ENCODE peak calls at places on chromosomes 4 and X, in nine cellular contexts. B is iPS DF 6.9, U is endothelial cell of umbilical vein, L is pancreas, O is fibroblast of lung, F is GM12864, X is testis, H is PC-3, Q is mesendoderm. I is an unnamed sample.

GRCh38 chrX:1336331-1337143 is at the start of gene IL3RA:
- DNase-seq in B (no peak), U (peak), L (no peak), O (no peak), F (no peak), X (peak), H (no peak), Q (no peak), I (no peak)

GRCh38 chr4:10074767-10075105 is 41.9 kb downstream of the WDR1 start:
- DNase-seq in B (no peak), U (peak), L (no peak), O (peak), F (no peak), X (no peak), H (peak), Q (peak), I (peak)

GRCh38 chrX:151396042-151396826 is 772 bp upstream of the VMA21 start:
- DNase-seq in B (no peak), U (no peak), L (no peak), O (peak), F (peak), X (peak), H (peak), Q (no peak), I (peak)

GRCh38 chrX:47518105-47518504 is 35.1 kb upstream of the ZNF41 start:
- DNase-seq in B (no peak), U (no peak), L (no peak), O (no peak), F (no peak), X (no peak), H (peak), Q (peak), I (no peak)

GRCh38 chr4:163343604-163344146 is at the start of gene NPY5R:
- DNase-seq in B (no peak), U (no peak), L (peak), O (no peak), F (no peak), X (peak), H (no peak), Q (peak), I (no peak)

GRCh38 chrX:70166601-70167590 is 10.4 kb upstream of the DGAT2L6 start:
- DNase-seq in B (no peak), U (peak), L (no peak), O (peak), F (no peak), X (no peak), H (peak), Q (peak), I (peak)

GRCh38 chr4:13430834-13431568 is 53.1 kb downstream of the RAB28 start:
- DNase-seq in B (no peak), U (no peak), L (peak), O (no peak), F (no peak), X (no peak), H (peak), Q (peak), I (no peak)

GRCh38 chr4:104494822-104495559 is at the start of gene CXXC4:
- DNase-seq in B (no peak), U (peak), L (peak), O (peak), F (no peak), X (peak), H (no peak), Q (peak), I (peak)

GRCh38 chr4:73608677-73609594 is 11.3 kb downstream of the RASSF6 start:
- DNase-seq in B (no peak), U (peak), L (no peak), O (peak), F (no peak), X (no peak), H (peak), Q (no peak), I (peak)

GRCh38 chr4:17447675-17448298 is 64.1 kb downstream of the QDPR start:
- DNase-seq in B (peak), U (peak), L (no peak), O (peak), F (peak), X (peak), H (peak), Q (peak), I (peak)

GRCh38 chr4:86653237-86653865 is 59.2 kb downstream of the PTPN13 start:
- DNase-seq in B (peak), U (peak), L (no peak), O (no peak), F (no peak), X (no peak), H (peak), Q (peak), I (no peak)

GRCh38 chr4:46450556-46450955 is 60.6 kb upstream of the GABRA2 start:
- DNase-seq in B (no peak), U (no peak), L (no peak), O (no peak), F (no peak), X (no peak), H (no peak), Q (no peak), I (no peak)

GRCh38 chr4:30600246-30600645 is 119.9 kb upstream of the PCDH7 start:
- DNase-seq in B (peak), U (no peak), L (no peak), O (peak), F (no peak), X (no peak), H (peak), Q (peak), I (peak)

GRCh38 chrX:72001906-72002305 is 91.3 kb downstream of the NHSL2 start:
- DNase-seq in B (no peak), U (no peak), L (no peak), O (no peak), F (no peak), X (no peak), H (no peak), Q (no peak), I (no peak)
- H3K4me3 ChIP-seq in B (no peak), U (no peak), L (no peak), O (no peak), F (no peak), X (no peak), H (no peak), Q (no peak), I (no peak)

DNA sequence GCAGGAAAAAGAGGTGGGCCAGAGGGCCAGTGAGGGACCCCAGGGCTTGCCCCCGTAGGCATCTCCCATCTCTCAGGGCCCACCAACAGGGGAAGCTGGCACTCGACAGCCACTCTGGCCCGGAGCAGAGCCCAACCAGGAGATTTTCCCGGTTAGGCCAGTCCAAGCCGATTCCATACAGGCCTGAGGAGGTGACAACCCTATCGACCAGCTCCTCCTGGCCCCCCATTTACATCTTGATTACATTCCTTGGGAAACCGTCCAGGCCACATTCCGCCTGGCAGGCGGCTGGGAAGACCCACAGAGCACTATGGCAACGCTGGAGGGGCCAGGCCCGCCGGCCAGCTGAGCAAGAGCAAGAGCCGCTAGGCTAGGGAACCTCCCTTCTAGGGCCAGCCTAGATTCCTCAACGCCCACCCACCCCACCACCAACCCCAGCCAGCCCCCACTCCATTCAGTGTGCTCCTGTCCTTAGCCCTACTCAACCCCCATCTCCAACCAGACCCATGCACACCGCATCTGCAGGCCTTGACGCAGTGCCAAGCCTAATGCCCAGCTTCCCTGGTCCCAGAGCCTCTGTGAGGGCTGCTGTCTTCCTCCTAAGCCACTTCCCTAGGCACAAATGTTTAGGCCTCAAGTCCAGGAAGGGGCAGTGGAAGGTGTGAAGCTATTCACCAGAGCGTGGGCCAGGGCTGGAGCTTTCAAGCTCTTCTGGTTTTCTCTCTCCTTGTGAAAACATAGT is 161.2 kb downstream of the EFNB1 start:
- DNase-seq in B (peak), U (peak), L (no peak), O (peak), F (no peak), X (peak), H (no peak), Q (peak), I (peak)
- H3K4me3 ChIP-seq in B (no peak), U (no peak), L (no peak), O (no peak), F (no peak), X (no peak), H (no peak), Q (no peak), I (no peak)

GRCh38 chr4:76691767-76692689 is 205.9 kb downstream of the SOWAHB start:
- DNase-seq in B (no peak), U (no peak), L (no peak), O (peak), F (no peak), X (no peak), H (no peak), Q (no peak), I (peak)

GRCh38 chr4:76690906-76691275 is 207.1 kb downstream of the SOWAHB start:
- DNase-seq in B (no peak), U (no peak), L (no peak), O (peak), F (no peak), X (no peak), H (peak), Q (no peak), I (no peak)

GRCh38 chr4:76689079-76689817 is 208.7 kb downstream of the SOWAHB start:
- DNase-seq in B (no peak), U (peak), L (peak), O (no peak), F (no peak), X (peak), H (peak), Q (peak), I (peak)

GRCh38 chr4:76688737-76689078 is 209.2 kb downstream of the SOWAHB start:
- DNase-seq in B (no peak), U (no peak), L (no peak), O (no peak), F (no peak), X (no peak), H (peak), Q (no peak), I (peak)

DNA sequence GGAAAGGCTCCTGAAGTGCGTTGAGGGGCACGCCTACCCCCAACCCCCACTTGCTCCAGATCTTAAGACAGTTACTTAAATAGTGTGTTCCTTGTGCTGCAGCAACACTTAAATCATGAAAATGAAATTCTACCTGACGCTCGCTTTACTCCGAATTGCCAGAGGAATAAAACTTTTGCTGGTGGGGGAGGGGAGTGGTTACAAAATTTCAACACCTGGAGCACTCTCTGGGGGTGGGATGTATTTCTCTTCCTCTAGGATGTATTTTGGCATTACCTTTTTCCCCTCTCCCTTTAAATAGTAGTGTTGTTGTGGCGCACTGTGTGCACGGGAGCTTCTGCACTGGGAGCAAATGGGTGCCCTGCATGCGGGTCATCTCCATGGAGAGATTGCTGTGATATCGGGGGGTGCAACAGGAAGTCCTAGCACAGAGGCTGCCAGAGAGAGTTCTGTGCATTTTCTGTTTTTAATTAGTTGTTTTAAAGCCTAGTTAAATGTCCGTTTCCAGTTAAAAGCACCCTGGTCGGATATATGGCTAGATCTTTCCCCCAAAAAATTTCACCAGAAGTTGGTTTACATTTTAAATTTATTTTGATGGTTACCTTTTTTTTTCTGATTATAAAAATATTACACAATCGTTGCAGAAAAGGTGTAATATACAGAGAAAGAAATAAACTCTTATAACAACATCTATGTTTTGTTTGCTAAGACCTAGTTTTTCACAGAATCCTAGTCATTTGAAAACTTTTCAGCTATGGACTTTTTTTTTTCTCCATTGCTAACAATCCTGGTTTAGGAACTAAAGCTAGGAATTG is 207.6 kb downstream of the SOWAHB start:
- DNase-seq in B (no peak), U (no peak), L (no peak), O (peak), F (no peak), X (no peak), H (peak), Q (peak), I (peak)
- H3K4me3 ChIP-seq in B (peak), U (peak), L (peak), O (peak), F (peak), X (peak), H (peak), Q (peak), I (peak)

GRCh38 chr4:110586137-110586850 is 36.6 kb downstream of the PITX2 start:
- DNase-seq in B (no peak), U (peak), L (no peak), O (peak), F (no peak), X (no peak), H (peak), Q (peak), I (peak)
- H3K4me3 ChIP-seq in B (no peak), U (no peak), L (no peak), O (peak), F (no peak), X (no peak), H (peak), Q (no peak), I (peak)

GRCh38 chr4:168695288-168695687 is 198.4 kb downstream of the PALLD start:
- DNase-seq in B (no peak), U (no peak), L (no peak), O (no peak), F (no peak), X (no peak), H (no peak), Q (no peak), I (no peak)

GRCh38 chr4:168696828-168697227 is 200.0 kb downstream of the PALLD start:
- DNase-seq in B (no peak), U (no peak), L (no peak), O (no peak), F (no peak), X (no peak), H (no peak), Q (no peak), I (no peak)

GRCh38 chr4:168694669-168695068 is 197.8 kb downstream of the PALLD start:
- DNase-seq in B (no peak), U (peak), L (no peak), O (peak), F (no peak), X (no peak), H (peak), Q (peak), I (peak)

GRCh38 chr4:168691621-168692376 is 194.9 kb downstream of the PALLD start:
- DNase-seq in B (no peak), U (peak), L (no peak), O (no peak), F (no peak), X (no peak), H (no peak), Q (no peak), I (no peak)

DNA sequence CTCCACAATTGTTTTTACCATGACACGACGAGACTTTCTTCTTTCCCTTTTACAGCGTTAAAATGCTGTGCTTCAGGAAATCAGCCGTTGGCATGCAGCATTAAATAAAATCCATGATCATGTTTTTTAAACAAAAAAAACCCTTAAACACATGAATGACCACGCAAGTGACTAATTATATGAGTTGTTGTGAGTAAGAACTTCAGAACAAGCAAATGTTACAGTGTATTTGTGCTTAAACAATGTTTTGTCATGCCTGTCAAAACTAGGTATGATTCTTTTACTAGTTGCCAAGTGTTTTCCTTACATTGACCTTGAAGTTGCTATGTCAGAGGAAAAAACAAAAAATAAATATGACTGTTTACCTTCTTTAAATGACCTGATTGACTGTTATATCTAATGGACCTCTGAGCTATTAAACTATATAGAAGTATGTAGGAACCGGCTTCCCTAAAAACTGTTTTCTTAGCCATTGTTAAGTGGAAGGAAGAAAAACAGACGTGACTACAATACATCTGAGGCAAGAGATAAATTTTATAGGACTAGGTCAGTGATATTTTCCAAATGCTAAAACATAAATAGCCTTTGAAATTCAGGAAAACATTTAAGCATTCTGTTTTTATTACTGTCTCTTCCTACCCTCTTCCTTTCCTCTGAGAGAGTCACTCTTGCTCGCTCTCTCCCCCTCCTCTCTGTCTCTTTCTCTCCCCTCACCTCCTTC is 197.1 kb downstream of the PALLD start:
- DNase-seq in B (no peak), U (peak), L (no peak), O (no peak), F (no peak), X (no peak), H (peak), Q (no peak), I (no peak)
- H3K4me3 ChIP-seq in B (no peak), U (no peak), L (no peak), O (no peak), F (no peak), X (no peak), H (no peak), Q (no peak), I (no peak)

DNA sequence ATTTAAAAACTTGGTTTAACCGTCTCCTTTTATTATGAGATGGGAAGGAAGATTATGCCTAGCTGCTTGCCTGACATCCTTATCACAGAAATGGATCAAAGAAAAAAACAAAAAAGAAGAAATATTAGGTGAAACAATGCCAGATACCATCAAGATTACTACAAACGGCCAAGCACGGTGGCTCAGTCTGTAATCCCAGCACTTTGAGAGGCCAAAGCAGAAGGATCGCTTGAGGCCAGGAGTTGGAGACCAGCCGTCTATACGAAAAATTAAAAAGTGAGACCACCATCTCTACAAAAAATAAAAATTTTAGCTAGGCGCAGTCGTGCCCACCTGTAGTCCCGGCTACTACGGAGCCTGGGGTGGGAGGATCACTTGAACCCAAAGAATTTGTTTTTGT is 2.3 kb downstream of the FRYL start:
- DNase-seq in B (no peak), U (peak), L (no peak), O (no peak), F (no peak), X (peak), H (peak), Q (no peak), I (no peak)
- H3K4me3 ChIP-seq in B (no peak), U (peak), L (no peak), O (peak), F (no peak), X (no peak), H (peak), Q (no peak), I (peak)

GRCh38 chr4:67762091-67762490 is 7.9 kb upstream of the GNRHR start:
- DNase-seq in B (no peak), U (peak), L (no peak), O (peak), F (peak), X (no peak), H (no peak), Q (no peak), I (peak)
- H3K4me3 ChIP-seq in B (no peak), U (no peak), L (no peak), O (peak), F (no peak), X (no peak), H (no peak), Q (no peak), I (no peak)

DNA sequence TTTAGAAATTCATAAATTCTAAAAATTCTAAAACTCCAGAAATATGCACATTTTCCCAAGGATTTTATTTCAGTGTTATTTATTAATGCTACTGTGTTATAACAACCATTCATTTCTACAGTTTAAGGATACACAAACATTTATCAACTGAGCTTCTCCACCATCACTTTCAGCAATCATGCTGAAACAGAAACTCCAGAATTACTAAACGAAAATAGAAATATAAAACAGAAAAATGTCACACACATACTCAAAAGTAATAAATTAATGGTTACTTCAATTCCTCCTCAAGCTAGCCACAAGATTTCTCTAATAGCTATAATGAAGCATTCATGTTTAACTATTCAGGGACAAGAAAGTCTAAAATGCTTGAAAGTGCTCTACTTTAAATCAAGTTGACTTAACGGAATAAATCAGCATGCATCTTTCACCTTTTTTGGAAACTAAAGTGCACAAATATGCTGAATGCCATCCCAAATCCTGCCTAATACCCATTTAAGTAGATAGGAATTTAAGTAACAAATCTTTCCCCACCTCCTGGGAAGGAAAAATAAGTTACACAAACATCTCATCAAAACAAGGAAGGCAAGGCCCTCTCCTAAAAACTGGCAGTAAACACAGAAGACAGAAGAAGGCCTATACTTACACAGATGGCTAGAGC is 563 bp downstream of the FAM13A start:
- DNase-seq in B (peak), U (no peak), L (no peak), O (no peak), F (no peak), X (no peak), H (no peak), Q (no peak), I (peak)
- H3K4me3 ChIP-seq in B (peak), U (peak), L (peak), O (peak), F (no peak), X (peak), H (peak), Q (peak), I (peak)

I was measured in astrocyte of the spinal cord.